ENCODE peak calls at places on chromosomes 2 and 18, in ten cellular contexts. O is kidney epithelial cell; G is mucosa of descending colon; S is KG1; R is stimulated activated CD4-positive, alpha-beta T cell treated with anti-CD3 and anti-CD28 coated beads, Interleukin-2, amount 100 ng/mL, for 48 hours; N is COR-L47; J is myocyte; Y is endothelial cell; F is endodermal cell; M is neural crest cell. I is an unnamed sample.

GRCh38 chr2:66834859-66835258 is 399.9 kb downstream of the MEIS1 start:
- DNase-seq in O (no peak), G (no peak), S (no peak), R (no peak), N (no peak), J (no peak), Y (no peak), F (no peak), M (no peak), I (no peak)

GRCh38 chr2:171788316-171788993 is 101.2 kb downstream of the DYNC1I2 start:
- DNase-seq in O (no peak), G (no peak), S (no peak), R (no peak), N (no peak), J (no peak), Y (no peak), F (peak; percentile 82), M (no peak), I (no peak)

GRCh38 chr18:74141638-74142037 is 6.0 kb downstream of the FBXO15 start:
- DNase-seq in O (no peak), G (no peak), S (no peak), R (no peak), N (no peak), J (no peak), Y (no peak), F (no peak), M (no peak), I (no peak)

GRCh38 chr2:233248999-233249398 is 2.5 kb upstream of the ATG16L1 start:
- DNase-seq in O (no peak), G (no peak), S (peak; percentile 90), R (no peak), N (no peak), J (no peak), Y (no peak), F (no peak), M (no peak), I (no peak)

GRCh38 chr2:26610504-26611335 is 30.4 kb downstream of the CIB4 start:
- DNase-seq in O (no peak), G (no peak), S (no peak), R (no peak), N (no peak), J (no peak), Y (no peak), F (no peak), M (no peak), I (no peak)

GRCh38 chr2:39150102-39150562 is 29.3 kb upstream of the SOS1 start:
- DNase-seq in O (no peak), G (no peak), S (no peak), R (no peak), N (no peak), J (no peak), Y (no peak), F (no peak), M (no peak), I (no peak)

GRCh38 chr2:204691911-204692510 is 146.7 kb downstream of the PARD3B start:
- DNase-seq in O (peak; percentile 72), G (no peak), S (peak; percentile 48), R (peak; percentile 4), N (peak; percentile 67), J (peak; percentile 84), Y (peak; percentile 56), F (peak; percentile 76), M (peak; percentile 33), I (peak; percentile 39)

GRCh38 chr2:11667866-11668637 is 1.9 kb downstream of the NTSR2 start:
- DNase-seq in O (no peak), G (no peak), S (no peak), R (no peak), N (no peak), J (no peak), Y (no peak), F (peak; percentile 22), M (no peak), I (no peak)

GRCh38 chr18:48546411-48546810 is 7.6 kb downstream of the CTIF start:
- DNase-seq in O (no peak), G (no peak), S (no peak), R (no peak), N (no peak), J (no peak), Y (no peak), F (peak; percentile 59), M (no peak), I (no peak)

GRCh38 chr18:5527603-5528002 is 16.2 kb downstream of the EPB41L3 start:
- DNase-seq in O (peak; percentile 73), G (no peak), S (no peak), R (no peak), N (no peak), J (no peak), Y (no peak), F (no peak), M (no peak), I (peak; percentile 14)

GRCh38 chr2:16401761-16402300 is 263.8 kb downstream of the CYRIA start:
- DNase-seq in O (no peak), G (no peak), S (no peak), R (no peak), N (no peak), J (no peak), Y (no peak), F (no peak), M (no peak), I (no peak)

GRCh38 chr2:157900203-157900602 is 24.1 kb upstream of the ACVR1 start:
- DNase-seq in O (no peak), G (no peak), S (no peak), R (no peak), N (no peak), J (peak; percentile 68), Y (no peak), F (no peak), M (no peak), I (no peak)

GRCh38 chr2:62201307-62201706 is 5.4 kb downstream of the B3GNT2 start:
- DNase-seq in O (no peak), G (no peak), S (no peak), R (no peak), N (peak; percentile 63), J (no peak), Y (no peak), F (no peak), M (no peak), I (no peak)

GRCh38 chr2:236672606-236673005 is 103.0 kb downstream of the ACKR3 start:
- DNase-seq in O (no peak), G (no peak), S (no peak), R (no peak), N (no peak), J (no peak), Y (no peak), F (no peak), M (no peak), I (no peak)

GRCh38 chr2:25341031-25341727 is 546 bp downstream of the DNMT3A start:
- DNase-seq in O (no peak), G (no peak), S (no peak), R (no peak), N (peak; percentile 54), J (no peak), Y (no peak), F (no peak), M (no peak), I (peak; percentile 34)

I was measured in transverse colon.